ENCODE peak calls at places on chromosome 7, in seven cellular contexts. C, Q, V, J, I, X and B are unnamed samples.

GRCh38 chr7:126529833-126530232 is 722.9 kb downstream of the GRM8 start:
- DNase-seq in J (no peak), I (peak), Q (no peak), C (no peak), V (peak), X (no peak), B (peak)

GRCh38 chr7:27965650-27966049 is 214.9 kb downstream of the JAZF1 start:
- DNase-seq in X (no peak), V (no peak), I (no peak), Q (peak), J (no peak), C (no peak), B (no peak)

GRCh38 chr7:41472427-41473125 is 230.3 kb downstream of the INHBA start:
- DNase-seq in X (no peak), C (no peak), Q (peak), I (peak), J (no peak), V (no peak), B (peak)

GRCh38 chr7:67618569-67619543 is 622.2 kb downstream of the TYW1 start:
- DNase-seq in Q (no peak), V (no peak), J (no peak), I (no peak), C (no peak), X (no peak), B (no peak)

GRCh38 chr7:134546903-134547737 is 1.8 kb upstream of the AKR1B15 start:
- DNase-seq in X (peak), V (peak), C (peak), I (peak), Q (peak), J (peak), B (peak)

GRCh38 chr7:149228831-149229471 is 10.5 kb upstream of the ZNF212 start:
- DNase-seq in V (no peak), X (no peak), C (no peak), J (no peak), Q (no peak), I (peak), B (peak)

GRCh38 chr7:36747251-36747968 is 23.1 kb upstream of the AOAH start:
- DNase-seq in C (no peak), J (peak), Q (peak), V (no peak), I (peak), X (no peak), B (peak)

GRCh38 chr7:97733276-97734206 is 1.7 kb downstream of the TAC1 start:
- DNase-seq in V (no peak), X (no peak), I (no peak), C (peak), J (peak), Q (no peak), B (no peak)

GRCh38 chr7:130831817-130832481 is 97.9 kb upstream of the KLF14 start:
- DNase-seq in Q (peak), C (no peak), J (no peak), I (peak), V (no peak), X (peak), B (peak)

GRCh38 chr7:88044069-88044468 is 110.0 kb downstream of the ADAM22 start:
- DNase-seq in I (no peak), C (no peak), V (no peak), J (no peak), Q (no peak), X (no peak), B (no peak)

GRCh38 chr7:39509441-39509840 is 56.8 kb upstream of the YAE1 start:
- DNase-seq in X (no peak), V (no peak), I (no peak), J (no peak), C (no peak), Q (no peak), B (no peak)

GRCh38 chr7:46565257-46565656 is 644.2 kb upstream of the IGFBP3 start:
- DNase-seq in V (no peak), I (no peak), J (no peak), C (no peak), X (no peak), Q (no peak), B (no peak)

GRCh38 chr7:106820321-106821217 is 44.5 kb upstream of the PIK3CG start:
- DNase-seq in I (no peak), X (no peak), V (no peak), C (no peak), Q (no peak), J (no peak), B (no peak)

GRCh38 chr7:128790297-128791037 is 1.3 kb upstream of the CCDC136 start:
- DNase-seq in J (no peak), Q (no peak), X (no peak), V (no peak), C (peak), I (no peak), B (no peak)

GRCh38 chr7:104661575-104661974 is 333.2 kb downstream of the LHFPL3 start:
- DNase-seq in V (no peak), C (no peak), I (no peak), Q (no peak), X (no peak), J (no peak), B (no peak)

GRCh38 chr7:141820067-141820466 is 21.2 kb downstream of the PRSS37 start:
- DNase-seq in V (no peak), J (no peak), Q (no peak), C (no peak), X (no peak), I (peak), B (no peak)

GRCh38 chr7:139299296-139299695 is 41.8 kb upstream of the FMC1 start:
- DNase-seq in Q (no peak), J (no peak), V (no peak), X (no peak), C (no peak), I (no peak), B (no peak)

GRCh38 chr7:79982151-79982770 is 152.4 kb upstream of the GNAI1 start:
- DNase-seq in X (no peak), C (no peak), I (peak), Q (peak), V (no peak), J (no peak), B (no peak)

GRCh38 chr7:11448319-11448718 is 383.7 kb downstream of the THSD7A start:
- DNase-seq in C (no peak), X (no peak), Q (no peak), J (no peak), V (no peak), I (no peak), B (no peak)

DNA sequence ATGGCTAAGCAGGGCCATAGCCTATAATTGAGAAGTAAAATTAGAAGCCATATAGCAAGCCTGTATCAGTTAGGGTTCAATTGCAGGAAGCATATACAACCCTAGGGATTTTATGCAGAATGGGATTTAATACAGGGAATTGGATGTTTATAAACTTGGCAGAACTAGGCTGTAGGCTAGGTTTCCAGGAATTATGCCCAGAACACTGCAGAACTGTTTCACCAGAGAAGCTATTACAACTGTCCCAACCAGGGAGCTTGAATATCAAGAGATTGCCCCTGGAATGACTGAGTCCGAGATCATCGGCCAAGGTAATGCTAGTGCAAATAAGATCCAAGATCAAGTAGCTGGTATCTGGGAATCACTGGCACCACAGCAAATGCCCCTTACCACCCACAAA is 64.0 kb downstream of the PRR15 start:
- DNase-seq in C (no peak), J (no peak), V (no peak), X (no peak), I (no peak), Q (no peak), B (no peak)
- TF ChIP-seq CTCF in C (no peak), J (no peak), V (no peak), X (no peak), I (no peak), Q (no peak), B (no peak)

GRCh38 chr7:26480166-26480565 is 188.5 kb downstream of the SNX10 start:
- DNase-seq in X (no peak), Q (no peak), V (no peak), I (no peak), J (no peak), C (no peak), B (no peak)
- H3K4me3 ChIP-seq in X (no peak), Q (no peak), V (no peak), I (no peak), J (no peak), C (no peak), B (no peak)

DNA sequence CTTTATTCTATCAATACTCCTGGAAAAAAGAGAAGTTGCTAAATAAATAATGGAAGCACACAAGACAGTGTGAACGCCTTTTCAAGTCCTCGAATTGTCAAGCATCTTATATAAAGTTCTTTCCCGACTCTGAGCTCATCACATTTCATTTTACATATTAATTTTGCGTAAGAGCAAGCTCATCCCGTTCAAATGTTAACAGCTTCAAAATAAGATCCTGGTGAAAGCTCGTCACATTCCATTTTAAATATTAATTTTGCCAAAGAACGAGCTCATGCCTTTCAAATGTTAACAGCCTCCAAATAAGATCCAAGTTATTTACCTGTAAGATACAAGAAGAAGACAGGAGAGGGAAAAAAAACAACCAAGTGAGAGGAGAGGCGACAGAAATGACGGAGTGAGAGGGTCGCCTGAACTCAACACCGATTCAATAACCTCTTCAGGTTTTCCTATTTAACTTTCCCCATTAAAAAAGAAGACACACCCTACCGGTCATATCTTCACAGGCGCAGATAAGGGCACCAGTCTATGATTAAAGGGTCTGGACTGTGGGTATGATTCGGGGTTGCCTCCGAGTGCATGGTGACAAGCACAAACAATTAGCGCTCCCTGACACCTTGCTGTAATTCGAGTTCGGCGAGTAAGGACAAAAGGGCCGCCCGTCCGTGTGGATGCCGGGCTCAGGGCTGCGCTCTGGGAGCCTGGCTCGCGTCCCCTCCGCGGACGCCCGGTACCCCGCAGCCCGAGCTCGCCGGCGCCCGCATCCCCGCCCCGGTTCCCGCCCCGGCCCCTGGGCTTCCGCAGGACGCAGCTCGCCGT is 111.7 kb upstream of the RHEB start:
- DNase-seq in J (no peak), C (no peak), X (no peak), Q (no peak), V (no peak), I (peak), B (no peak)
- TF ChIP-seq CTCF in J (peak), C (no peak), X (no peak), Q (no peak), V (no peak), I (peak), B (peak)

GRCh38 chr7:100159099-100159623 is 638 bp upstream of the TRAPPC14 start:
- DNase-seq in C (no peak), J (no peak), I (no peak), V (no peak), Q (no peak), X (no peak), B (peak)
- H3K4me3 ChIP-seq in C (peak), J (no peak), I (peak), V (peak), Q (peak), X (peak), B (peak)